ENCODE peak calls at places on chromosomes 16 and 17, in four cellular contexts. W is KBM-7, F is cerebellar nuclear complex, R is cardiac fibroblast. M is an unnamed sample.

GRCh38 chr17:40303706-40304450 is 5.1 kb upstream of the RARA start:
- DNase-seq in W (no peak), F (no peak), R (peak), M (no peak)

GRCh38 chr17:57530026-57530425 is 215.1 kb downstream of the CCDC182 start:
- DNase-seq in W (no peak), R (no peak), F (no peak), M (peak)

GRCh38 chr17:72361892-72362291 is 241.1 kb downstream of the SOX9 start:
- DNase-seq in F (no peak), R (peak), W (no peak), M (no peak)

GRCh38 chr16:46885960-46886763 is 2.0 kb downstream of the GPT2 start:
- DNase-seq in W (peak), R (peak), F (no peak), M (no peak)

GRCh38 chr17:20253323-20253722 is 214.0 kb downstream of the LGALS9B start:
- DNase-seq in R (no peak), F (no peak), W (no peak), M (no peak)

GRCh38 chr16:3776316-3776715 is 59.0 kb upstream of the TRAP1 start:
- DNase-seq in R (no peak), F (no peak), W (no peak), M (no peak)

GRCh38 chr16:14300631-14301149 is 229.6 kb downstream of the MRTFB start:
- DNase-seq in W (peak), R (peak), F (no peak), M (peak)

GRCh38 chr16:50302472-50303005 is 36.2 kb downstream of the ADCY7 start:
- DNase-seq in W (no peak), R (no peak), F (no peak), M (no peak)

GRCh38 chr17:39631403-39631802 is 4.7 kb downstream of the PPP1R1B start:
- DNase-seq in F (no peak), R (no peak), W (no peak), M (no peak)